ENCODE peak calls at places on chromosomes 3 and 15, in four cellular contexts. G, R, P and M are unnamed samples.

GRCh38 chr15:73231661-73232443 is 136.9 kb downstream of the HCN4 start:
- DNase-seq in P (no peak), G (no peak), R (no peak), M (no peak)

GRCh38 chr3:196268270-196269163 is 19.0 kb downstream of the PCYT1A start:
- DNase-seq in R (no peak), G (no peak), P (no peak), M (no peak)

GRCh38 chr3:71456155-71456554 is 127.4 kb downstream of the FOXP1 start:
- DNase-seq in G (peak), P (no peak), R (no peak), M (peak)

GRCh38 chr3:71061581-71061980 is 521.9 kb downstream of the FOXP1 start:
- DNase-seq in P (no peak), R (no peak), G (no peak), M (no peak)

GRCh38 chr3:45034612-45035252 is 8.6 kb downstream of the CLEC3B start:
- DNase-seq in P (no peak), R (no peak), G (peak), M (peak)

GRCh38 chr15:60389261-60390077 is 8.3 kb downstream of the ANXA2 start:
- DNase-seq in R (no peak), P (no peak), G (no peak), M (no peak)

GRCh38 chr15:68417897-68418296 is 14.1 kb downstream of the ITGA11 start:
- DNase-seq in R (no peak), P (no peak), G (no peak), M (no peak)

GRCh38 chr3:33787328-33788009 is 11.0 kb upstream of the PDCD6IP start:
- DNase-seq in R (peak), G (peak), P (no peak), M (peak)

GRCh38 chr15:68566377-68566954 is 12.3 kb upstream of the CORO2B start:
- DNase-seq in G (no peak), P (no peak), R (no peak), M (no peak)

GRCh38 chr15:58921267-58921666 is 12.2 kb downstream of the SLTM start:
- DNase-seq in G (no peak), P (no peak), R (no peak), M (no peak)

GRCh38 chr3:119230071-119230470 is 10.6 kb downstream of the B4GALT4 start:
- DNase-seq in G (no peak), P (no peak), R (no peak), M (no peak)

GRCh38 chr3:176568189-176568588 is 629.1 kb downstream of the TBL1XR1 start:
- DNase-seq in G (no peak), R (no peak), P (no peak), M (no peak)

GRCh38 chr3:195817578-195818135 is 5.9 kb upstream of the MUC4 start:
- DNase-seq in P (no peak), G (no peak), R (no peak), M (no peak)

GRCh38 chr3:37642959-37643598 is 218.6 kb upstream of the CTDSPL start:
- DNase-seq in P (no peak), R (no peak), G (no peak), M (no peak)

GRCh38 chr15:47888721-47889120 is 171.4 kb downstream of the SEMA6D start:
- DNase-seq in P (no peak), R (no peak), G (no peak), M (no peak)

GRCh38 chr3:143750856-143751255 is 97.4 kb downstream of the SLC9A9 start:
- DNase-seq in G (no peak), R (no peak), P (no peak), M (no peak)

GRCh38 chr3:47266709-47267489 is 15.7 kb downstream of the KIF9 start:
- DNase-seq in P (no peak), R (no peak), G (peak), M (peak)

GRCh38 chr15:48806151-48806550 is 4.7 kb downstream of the CEP152 start:
- DNase-seq in P (no peak), G (no peak), R (no peak), M (no peak)

GRCh38 chr3:197737319-197737649 is 580 bp upstream of the RUBCN start:
- DNase-seq in G (no peak), R (no peak), P (no peak), M (no peak)

GRCh38 chr3:10366681-10367101 is 45.8 kb upstream of the SEC13 start:
- DNase-seq in R (no peak), G (no peak), P (peak), M (no peak)

GRCh38 chr3:105448338-105448982 is 81.8 kb downstream of the ALCAM start:
- DNase-seq in P (no peak), R (peak), G (no peak), M (no peak)

GRCh38 chr3:123687286-123687685 is 102.4 kb upstream of the HACD2 start:
- DNase-seq in P (no peak), R (no peak), G (no peak), M (no peak)

GRCh38 chr3:36965440-36965839 is 20.6 kb upstream of the TRANK1 start:
- DNase-seq in R (no peak), G (no peak), P (no peak), M (no peak)